ENCODE peak calls at places on chromosomes 6 and 20, in ten cellular contexts. A, R, S, L, Q, Y, J, Z, G and O are unnamed samples.

GRCh38 chr20:63025534-63026331 is 19.0 kb upstream of the BHLHE23 start:
- DNase-seq in A (no peak), R (no peak), S (peak), L (no peak), Q (no peak), Y (no peak), J (peak), Z (peak), G (no peak), O (no peak)

GRCh38 chr6:3011592-3011991 is 11.9 kb downstream of the NQO2 start:
- DNase-seq in A (no peak), R (no peak), S (no peak), L (no peak), Q (no peak), Y (no peak), J (no peak), Z (no peak), G (no peak), O (no peak)

GRCh38 chr6:33344771-33345697 is 27.5 kb upstream of the ZBTB22 start:
- DNase-seq in A (peak), R (peak), S (peak), L (peak), Q (peak), Y (peak), J (peak), Z (peak), G (peak), O (peak)

GRCh38 chr6:100281471-100281878 is 183.2 kb downstream of the SIM1 start:
- DNase-seq in A (no peak), R (no peak), S (no peak), L (no peak), Q (peak), Y (no peak), J (no peak), Z (peak), G (no peak), O (no peak)

GRCh38 chr20:60138263-60139127 is 180.3 kb downstream of the CDH26 start:
- DNase-seq in A (peak), R (no peak), S (no peak), L (no peak), Q (no peak), Y (peak), J (peak), Z (peak), G (peak), O (no peak)

GRCh38 chr6:140051521-140052455 is 677.3 kb upstream of the CITED2 start:
- DNase-seq in A (no peak), R (no peak), S (no peak), L (no peak), Q (no peak), Y (no peak), J (peak), Z (peak), G (no peak), O (no peak)

GRCh38 chr6:10478187-10479040 is 42.7 kb upstream of the GCNT2 start:
- DNase-seq in A (no peak), R (peak), S (no peak), L (peak), Q (no peak), Y (peak), J (peak), Z (peak), G (peak), O (peak)

GRCh38 chr20:59398552-59399265 is 98.3 kb downstream of the EDN3 start:
- DNase-seq in A (no peak), R (no peak), S (no peak), L (no peak), Q (no peak), Y (no peak), J (no peak), Z (no peak), G (no peak), O (no peak)

GRCh38 chr6:78909391-78909790 is 42.0 kb downstream of the IRAK1BP1 start:
- DNase-seq in A (no peak), R (no peak), S (no peak), L (no peak), Q (no peak), Y (peak), J (peak), Z (peak), G (peak), O (no peak)

GRCh38 chr6:53831956-53832660 is 37.3 kb downstream of the LRRC1 start:
- DNase-seq in A (no peak), R (no peak), S (no peak), L (no peak), Q (no peak), Y (no peak), J (no peak), Z (no peak), G (no peak), O (no peak)

GRCh38 chr20:61127311-61128044 is 124.6 kb upstream of the CDH4 start:
- DNase-seq in A (no peak), R (no peak), S (no peak), L (no peak), Q (no peak), Y (no peak), J (peak), Z (no peak), G (no peak), O (no peak)